ENCODE peak calls at places on chromosome 13, in four cellular contexts. One of them, this sample, is unnamed.

GRCh38 chr13:43368003-43368402 is 344.6 kb downstream of the DNAJC15 start:
- DNase-seq in hippocampal formation: no peak
- DNase-seq in fibroblast of pulmonary artery: peak
- DNase-seq in SW 1271: no peak
- DNase-seq in this sample: no peak

GRCh38 chr13:101691326-101691725 is 238.9 kb downstream of the ITGBL1 start:
- DNase-seq in hippocampal formation: no peak
- DNase-seq in fibroblast of pulmonary artery: no peak
- DNase-seq in SW 1271: no peak
- DNase-seq in this sample: no peak

GRCh38 chr13:22427041-22427440 is 753.7 kb upstream of the SGCG start:
- DNase-seq in hippocampal formation: no peak
- DNase-seq in fibroblast of pulmonary artery: no peak
- DNase-seq in SW 1271: no peak
- DNase-seq in this sample: no peak

GRCh38 chr13:45119469-45119989 is 781 bp upstream of the GTF2F2 start:
- DNase-seq in hippocampal formation: no peak
- DNase-seq in fibroblast of pulmonary artery: peak
- DNase-seq in SW 1271: no peak
- DNase-seq in this sample: no peak

GRCh38 chr13:24215732-24216131 is 55.2 kb downstream of the SPATA13 start:
- DNase-seq in hippocampal formation: peak
- DNase-seq in fibroblast of pulmonary artery: peak
- DNase-seq in SW 1271: no peak
- DNase-seq in this sample: peak

GRCh38 chr13:42056146-42056545 is 7.7 kb downstream of the DGKH start:
- DNase-seq in hippocampal formation: no peak
- DNase-seq in fibroblast of pulmonary artery: no peak
- DNase-seq in SW 1271: no peak
- DNase-seq in this sample: no peak

GRCh38 chr13:35343417-35343816 is 133.1 kb downstream of the MAB21L1 start:
- DNase-seq in hippocampal formation: peak
- DNase-seq in fibroblast of pulmonary artery: no peak
- DNase-seq in SW 1271: no peak
- DNase-seq in this sample: no peak

GRCh38 chr13:98401936-98402335 is 175.0 kb downstream of the STK24 start:
- DNase-seq in hippocampal formation: no peak
- DNase-seq in fibroblast of pulmonary artery: no peak
- DNase-seq in SW 1271: no peak
- DNase-seq in this sample: no peak

GRCh38 chr13:70353096-70353495 is 244.8 kb upstream of the KLHL1 start:
- DNase-seq in hippocampal formation: no peak
- DNase-seq in fibroblast of pulmonary artery: no peak
- DNase-seq in SW 1271: no peak
- DNase-seq in this sample: no peak

GRCh38 chr13:29402168-29402621 is 193.3 kb downstream of the SLC7A1 start:
- DNase-seq in hippocampal formation: no peak
- DNase-seq in fibroblast of pulmonary artery: peak
- DNase-seq in SW 1271: no peak
- DNase-seq in this sample: no peak

GRCh38 chr13:80196756-80197155 is 144.2 kb downstream of the SPRY2 start:
- DNase-seq in hippocampal formation: no peak
- DNase-seq in fibroblast of pulmonary artery: peak
- DNase-seq in SW 1271: no peak
- DNase-seq in this sample: no peak

GRCh38 chr13:69213331-69213850 is 894.2 kb upstream of the ATXN8OS start:
- DNase-seq in hippocampal formation: no peak
- DNase-seq in fibroblast of pulmonary artery: no peak
- DNase-seq in SW 1271: no peak
- DNase-seq in this sample: no peak

GRCh38 chr13:74077847-74078246 is 56.4 kb downstream of the KLF12 start:
- DNase-seq in hippocampal formation: no peak
- DNase-seq in fibroblast of pulmonary artery: peak
- DNase-seq in SW 1271: no peak
- DNase-seq in this sample: no peak

GRCh38 chr13:37037231-37037630 is 22.3 kb downstream of the SUPT20H start:
- DNase-seq in hippocampal formation: no peak
- DNase-seq in fibroblast of pulmonary artery: no peak
- DNase-seq in SW 1271: no peak
- DNase-seq in this sample: no peak

GRCh38 chr13:112532837-112533745 is 54.9 kb downstream of the TUBGCP3 start:
- DNase-seq in hippocampal formation: no peak
- DNase-seq in fibroblast of pulmonary artery: no peak
- DNase-seq in SW 1271: no peak
- DNase-seq in this sample: no peak